ENCODE peak calls at places on chromosomes 4 and X, in five cellular contexts. J is HCT116, V is testis, Z is endothelial cell of umbilical vein, T is NB4. U is an unnamed sample.

GRCh38 chrX:128078545-128078944 is 26.3 kb upstream of the ACTRT1 start:
- DNase-seq in J (no peak), Z (no peak), T (no peak), V (no peak), U (no peak)

GRCh38 chr4:104747635-104748034 is 252.9 kb upstream of the CXXC4 start:
- DNase-seq in Z (no peak), J (peak; percentile 34), V (no peak), T (no peak), U (no peak)

GRCh38 chr4:9952415-9952950 is 68.8 kb downstream of the SLC2A9 start:
- DNase-seq in V (no peak), Z (no peak), T (peak; percentile 56), J (no peak), U (no peak)

GRCh38 chr4:54082168-54082567 is 17.8 kb upstream of the CHIC2 start:
- DNase-seq in J (peak; percentile 70), Z (peak; percentile 96), T (no peak), V (no peak), U (no peak)

GRCh38 chr4:21819086-21819485 is 129.5 kb downstream of the KCNIP4 start:
- DNase-seq in J (no peak), V (no peak), Z (peak; percentile 55), T (no peak), U (no peak)

GRCh38 chr4:3043272-3044020 is 30.9 kb downstream of the HTT-AS start:
- DNase-seq in J (no peak), T (no peak), Z (no peak), V (no peak), U (no peak)

GRCh38 chr4:63717384-63717783 is 691.9 kb downstream of the TECRL start:
- DNase-seq in Z (no peak), V (no peak), T (peak; percentile 34), J (no peak), U (no peak)

GRCh38 chr4:171378323-171378722 is 434.9 kb upstream of the GALNTL6 start:
- DNase-seq in T (no peak), V (no peak), J (no peak), Z (no peak), U (no peak)

GRCh38 chr4:168449740-168450442 is 30.4 kb downstream of the DDX60L start:
- DNase-seq in T (peak; percentile 35), J (no peak), V (no peak), Z (peak; percentile 24), U (no peak)

GRCh38 chr4:72558655-72559054 is 10.4 kb downstream of the ADAMTS3 start:
- DNase-seq in T (no peak), V (no peak), Z (no peak), J (no peak), U (no peak)

GRCh38 chrX:12709047-12709446 is 82.2 kb upstream of the PRPS2 start:
- DNase-seq in J (no peak), Z (no peak), V (no peak), T (no peak), U (no peak)

GRCh38 chr4:62560858-62561257 is 1360.7 kb downstream of the ADGRL3 start:
- DNase-seq in V (no peak), J (no peak), T (no peak), Z (no peak), U (no peak)

GRCh38 chrX:73850124-73851013 is 287.4 kb downstream of the CHIC1 start:
- DNase-seq in Z (peak; percentile 11), J (peak; percentile 7), T (peak; percentile 28), V (peak; percentile 33), U (peak; percentile 8)

GRCh38 chr4:150224896-150225591 is 146.8 kb downstream of the DCLK2 start:
- DNase-seq in Z (no peak), J (no peak), V (no peak), T (no peak), U (no peak)

GRCh38 chr4:95949136-95949765 is 109.4 kb downstream of the PDHA2 start:
- DNase-seq in V (no peak), T (no peak), J (no peak), Z (no peak), U (no peak)

GRCh38 chr4:152063301-152064235 is 302.8 kb upstream of the GATB start:
- DNase-seq in Z (no peak), J (no peak), V (no peak), T (no peak), U (no peak)

GRCh38 chr4:185470503-185471195 is 884 bp downstream of the CCDC110 start:
- DNase-seq in Z (peak; percentile 52), T (peak; percentile 25), J (peak; percentile 19), V (peak; percentile 61), U (no peak)

GRCh38 chrX:10945463-10945862 is 165.7 kb upstream of the HCCS start:
- DNase-seq in T (no peak), V (no peak), Z (no peak), J (no peak), U (no peak)

GRCh38 chr4:4554234-4554633 is 12.4 kb upstream of the STX18 start:
- DNase-seq in V (no peak), Z (no peak), J (no peak), T (no peak), U (no peak)

GRCh38 chr4:182324282-182324681 is 81.1 kb downstream of the TENM3 start:
- DNase-seq in V (no peak), J (no peak), T (no peak), Z (no peak), U (no peak)

GRCh38 chrX:40423299-40423698 is 157.5 kb upstream of the ATP6AP2 start:
- DNase-seq in Z (no peak), V (no peak), T (no peak), J (peak; percentile 3), U (no peak)

GRCh38 chrX:150574824-150575409 is 6.5 kb downstream of the MTM1 start:
- DNase-seq in J (no peak), V (no peak), T (no peak), Z (no peak), U (no peak)

GRCh38 chr4:8285976-8286718 is 16.6 kb downstream of the HTRA3 start:
- DNase-seq in V (no peak), Z (no peak), J (no peak), T (no peak), U (no peak)

GRCh38 chrX:39000802-39001201 is 199.5 kb downstream of the MID1IP1 start:
- DNase-seq in Z (no peak), T (no peak), J (no peak), V (no peak), U (no peak)

DNA sequence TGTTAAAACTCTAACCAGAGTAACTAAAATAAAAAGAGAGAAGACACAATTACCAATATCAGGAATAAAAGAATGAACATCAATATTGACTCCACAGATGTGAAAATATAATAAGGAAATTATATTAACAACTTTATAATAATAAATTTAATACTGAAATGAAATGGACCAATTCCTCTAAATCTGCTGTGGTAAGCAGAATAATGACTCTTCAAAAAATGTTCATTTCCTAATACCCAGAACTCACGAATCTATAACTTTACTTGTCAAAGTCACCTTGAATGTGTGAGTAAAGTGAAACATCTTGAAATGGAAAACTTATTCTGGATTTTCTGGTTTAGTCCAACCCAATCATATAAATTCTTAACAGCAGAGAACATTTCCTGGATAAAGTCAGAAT is 1391.1 kb downstream of the FAM133A start:
- DNase-seq in Z (no peak), V (no peak), T (no peak), J (no peak), U (no peak)
- TF ChIP-seq POLR2A in Z (no peak), V (no peak), T (no peak), J (no peak), U (no peak)

GRCh38 chrX:112058255-112058654 is 24.3 kb downstream of the TRPC5 start:
- DNase-seq in T (no peak), J (no peak), Z (no peak), V (no peak), U (no peak)
- TF ChIP-seq POLR2A in T (no peak), J (no peak), Z (no peak), V (no peak), U (no peak)

GRCh38 chrX:48694776-48695523 is 1.6 kb upstream of the SUV39H1 start:
- DNase-seq in J (no peak), Z (no peak), V (no peak), T (no peak), U (no peak)

GRCh38 chrX:48684134-48684533 is 535 bp downstream of the WAS start:
- DNase-seq in Z (no peak), T (no peak), V (no peak), J (no peak), U (no peak)

GRCh38 chrX:48688531-48689142 is 5.0 kb downstream of the WAS start:
- DNase-seq in V (no peak), Z (no peak), J (no peak), T (no peak), U (no peak)

GRCh38 chrX:48685416-48685815 is 1.8 kb downstream of the WAS start:
- DNase-seq in T (no peak), Z (no peak), J (no peak), V (no peak), U (no peak)

DNA sequence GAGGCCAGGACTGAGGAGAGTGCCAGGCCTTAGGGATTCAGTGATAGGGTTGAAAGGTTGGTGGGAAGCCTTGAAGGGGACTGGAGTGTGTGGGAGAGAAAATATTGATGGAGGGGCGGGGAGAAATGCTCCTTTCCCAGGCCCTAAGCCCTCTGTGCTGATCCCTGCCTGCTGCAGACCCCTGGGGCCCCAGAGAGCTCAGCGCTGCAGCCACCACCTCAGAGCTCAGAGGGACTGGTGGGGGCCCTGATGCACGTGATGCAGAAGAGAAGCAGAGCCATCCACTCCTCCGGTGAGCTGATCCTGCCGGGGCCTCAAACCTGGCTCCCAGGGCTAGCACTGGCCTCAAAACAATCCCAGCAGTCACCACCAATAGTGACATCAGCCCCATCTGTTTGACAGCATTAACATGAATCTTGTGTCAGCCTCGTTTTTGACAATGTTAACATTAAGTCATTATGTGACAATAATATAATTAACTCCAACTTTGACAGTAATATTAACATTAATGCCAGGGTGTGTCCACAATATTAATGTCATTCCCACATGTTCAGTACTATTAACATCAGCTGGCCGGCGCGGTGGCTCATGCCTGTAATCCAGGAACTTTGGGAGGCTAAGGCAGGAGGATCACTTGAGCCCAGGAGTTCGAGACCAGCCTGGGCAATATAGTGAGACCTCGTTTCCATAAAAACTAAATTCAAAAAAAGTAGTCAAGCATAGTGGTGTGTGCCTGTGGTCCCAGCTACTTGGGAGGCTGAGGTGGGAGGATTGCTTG is 5.7 kb downstream of the WAS start:
- DNase-seq in T (no peak), J (no peak), Z (no peak), V (no peak), U (no peak)
- TF ChIP-seq POLR2A in T (no peak), J (no peak), Z (no peak), V (no peak), U (no peak)

GRCh38 chr4:93834371-93835066 is 6.0 kb downstream of the ATOH1 start:
- DNase-seq in T (peak; percentile 6), Z (no peak), J (no peak), V (no peak), U (no peak)

GRCh38 chr4:93828830-93829530 is 427 bp downstream of the ATOH1 start:
- DNase-seq in V (no peak), Z (no peak), T (no peak), J (no peak), U (no peak)

GRCh38 chr4:93830090-93830818 is 1.7 kb downstream of the ATOH1 start:
- DNase-seq in J (no peak), T (no peak), Z (no peak), V (no peak), U (no peak)

GRCh38 chr4:93829531-93830089 is 1.1 kb downstream of the ATOH1 start:
- DNase-seq in T (no peak), V (no peak), J (no peak), Z (no peak), U (no peak)

DNA sequence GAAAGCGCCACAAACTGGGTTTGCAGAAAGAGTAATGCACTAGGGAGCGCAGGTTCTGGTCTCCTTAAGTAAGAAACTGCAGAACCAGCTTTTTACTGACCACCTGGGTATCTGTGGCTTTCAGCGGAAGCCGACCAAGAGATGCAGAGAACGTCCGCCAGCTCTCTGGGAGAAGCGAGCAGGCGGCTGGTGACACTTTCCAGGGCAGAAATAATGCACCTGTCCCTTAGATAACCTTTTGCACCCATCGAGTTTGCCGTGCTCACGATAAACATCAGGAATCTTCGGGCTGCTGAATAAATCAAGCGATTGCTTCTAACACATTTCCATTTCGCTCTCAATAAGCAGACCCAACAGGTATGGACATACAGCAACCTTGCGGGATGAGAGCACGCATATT is 3.5 kb downstream of the ATOH1 start:
- DNase-seq in V (no peak), Z (no peak), J (no peak), T (no peak), U (no peak)
- TF ChIP-seq POLR2A in V (no peak), Z (no peak), J (no peak), T (no peak), U (no peak)